ENCODE peak calls at places on chromosomes 7 and 10, in seven cellular contexts. C, X, S, P, F, I and B are unnamed samples. For H3K36me3, the result is how much of the 10 kb centered on the place peaks cover.

GRCh38 chr10:58919927-58920654 is 256.4 kb upstream of the PHYHIPL start:
- DNase-seq in S (peak), F (peak), I (no peak), P (no peak), C (peak), X (peak), B (peak)

GRCh38 chr10:50604049-50604640 is 19.6 kb downstream of the SGMS1 start:
- DNase-seq in X (no peak), I (no peak), S (no peak), F (no peak), C (peak), P (no peak), B (no peak)

GRCh38 chr7:48094861-48095293 is 5.8 kb downstream of the UPP1 start:
- DNase-seq in X (no peak), F (peak), S (no peak), P (no peak), I (no peak), C (peak), B (no peak)

GRCh38 chr10:59585046-59585700 is 124.5 kb downstream of the SLC16A9 start:
- DNase-seq in S (no peak), X (no peak), F (peak), C (peak), I (no peak), P (no peak), B (no peak)

GRCh38 chr10:44966129-44966815 is 6.7 kb downstream of the RASSF4 start:
- DNase-seq in I (peak), F (no peak), S (no peak), X (no peak), P (no peak), C (no peak), B (no peak)

GRCh38 chr7:101223528-101223927 is 5.6 kb downstream of the ZNHIT1 start:
- DNase-seq in I (no peak), P (no peak), S (no peak), C (no peak), F (no peak), X (no peak), B (no peak)

GRCh38 chr10:69348824-69349541 is 67.7 kb downstream of the TACR2 start:
- DNase-seq in P (no peak), I (no peak), F (peak), C (peak), S (no peak), X (no peak), B (peak)

GRCh38 chr10:4403638-4404252 is 422.3 kb upstream of the AKR1E2 start:
- DNase-seq in C (no peak), X (no peak), P (no peak), I (no peak), F (no peak), S (no peak), B (no peak)

GRCh38 chr10:97034958-97035769 is 150.6 kb downstream of the SLIT1 start:
- DNase-seq in C (no peak), P (no peak), X (no peak), S (no peak), I (no peak), F (no peak), B (no peak)

GRCh38 chr7:28890137-28890536 is 68.0 kb downstream of the TRIL start:
- DNase-seq in I (no peak), S (peak), P (no peak), C (no peak), F (no peak), X (no peak), B (no peak)
- H3K36me3 ChIP-seq in I (under half), S (under half), P (under half), C (under half), F (under half), X (under half), B (under half)

DNA sequence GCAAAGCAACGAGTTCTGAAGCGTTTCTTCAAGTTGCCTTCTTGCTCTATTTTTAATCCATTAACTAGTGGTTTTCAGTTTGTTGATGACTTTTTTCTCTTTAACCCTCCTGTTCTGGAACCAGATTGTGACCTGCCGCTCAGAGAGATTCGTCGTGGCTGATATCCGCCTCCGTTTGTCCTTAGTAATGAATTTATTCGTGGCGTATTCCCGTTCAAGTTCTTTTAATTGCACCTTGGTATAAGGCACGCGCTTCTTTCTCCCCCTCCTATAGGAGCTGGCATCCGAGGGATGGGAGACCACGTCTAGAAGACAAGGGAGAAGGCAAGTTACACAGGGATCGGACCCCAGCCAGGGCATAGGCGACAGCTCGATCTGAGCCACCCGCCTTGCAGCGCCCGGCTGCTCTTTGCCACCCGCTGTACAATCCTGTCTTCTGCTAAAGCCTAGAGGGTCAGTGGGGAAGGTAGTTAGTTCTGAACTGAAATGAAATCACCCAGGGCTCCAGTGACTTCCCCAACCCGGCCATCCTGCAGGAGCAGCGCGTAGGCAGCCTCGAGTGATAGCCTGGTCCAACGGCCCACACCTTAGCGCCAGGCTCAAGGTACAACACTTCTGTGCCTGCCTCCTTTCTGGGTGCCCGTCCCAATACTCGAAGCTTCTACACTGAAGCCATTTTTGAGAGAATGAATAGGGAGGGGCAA is 1.6 kb downstream of the HOXA13 start:
- DNase-seq in X (no peak), P (no peak), F (no peak), I (no peak), C (peak), S (no peak), B (no peak)
- TF ChIP-seq EZH2 in X (peak), P (no peak), F (peak), I (peak), C (no peak), S (peak), B (peak)

GRCh38 chr10:107687702-107688101 is 523.2 kb upstream of the SORCS1 start:
- DNase-seq in C (peak), P (no peak), X (no peak), I (no peak), F (no peak), S (no peak), B (no peak)

GRCh38 chr10:107692072-107692471 is 527.6 kb upstream of the SORCS1 start:
- DNase-seq in I (no peak), F (no peak), S (no peak), X (no peak), P (no peak), C (no peak), B (no peak)

GRCh38 chr10:107686095-107686494 is 521.6 kb upstream of the SORCS1 start:
- DNase-seq in P (no peak), X (no peak), S (no peak), F (no peak), I (no peak), C (no peak), B (no peak)

DNA sequence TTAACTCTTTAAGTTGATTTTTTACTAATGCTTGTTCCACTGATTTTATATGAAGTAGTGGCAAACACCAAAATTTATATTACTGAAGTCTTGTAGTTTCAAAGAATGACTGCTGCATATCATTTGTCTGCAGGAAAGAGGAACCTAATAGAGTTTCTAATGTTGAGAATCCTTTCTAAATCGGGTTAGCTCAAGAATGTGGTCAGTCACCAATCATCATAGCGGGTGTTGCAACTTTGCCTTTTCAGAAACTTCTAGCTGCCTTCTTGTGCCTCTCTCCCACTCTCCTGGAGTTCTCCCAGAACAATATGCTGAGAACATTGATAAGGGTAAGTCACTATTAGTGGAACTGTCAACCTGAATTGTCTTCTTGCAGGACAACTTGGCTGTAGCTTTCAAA is 524.8 kb upstream of the SORCS1 start:
- DNase-seq in C (no peak), I (no peak), F (no peak), S (peak), P (no peak), X (no peak), B (no peak)
- H3K4me2 ChIP-seq in C (no peak), I (no peak), F (no peak), S (no peak), P (no peak), X (no peak), B (no peak)

DNA sequence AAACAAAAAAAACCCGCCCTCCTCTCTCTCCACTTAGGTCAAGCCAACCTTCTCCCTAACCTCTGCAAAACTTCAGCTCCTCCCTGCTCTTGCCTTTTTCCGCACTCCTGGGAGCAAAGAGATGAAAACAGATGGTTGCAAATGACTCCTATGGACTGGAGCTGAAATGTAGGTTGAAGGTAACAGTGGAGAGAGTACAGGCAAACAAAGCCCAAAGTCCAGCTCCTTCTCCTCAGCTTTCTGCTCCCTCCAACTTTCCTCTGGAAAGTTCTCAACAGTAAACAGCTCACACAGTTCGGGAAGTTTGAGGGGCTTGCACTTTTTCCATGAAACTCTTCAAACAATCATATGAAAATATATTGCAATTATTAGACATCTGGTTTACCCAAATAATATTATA is 90.3 kb downstream of the SLC37A3 start:
- DNase-seq in P (no peak), S (no peak), F (no peak), I (no peak), C (no peak), X (no peak), B (no peak)
- H3K36me3 ChIP-seq in P (under half), S (under half), F (under half), I (under half), C (under half), X (under half), B (under half)